ENCODE peak calls at places on chromosome 6, in seven cellular contexts. C is heart right ventricle, P is ovary, U is astrocyte, I is cardiac fibroblast, N is tibial artery, O is A549. L is an unnamed sample.

GRCh38 chr6:42569102-42570028 is 5.5 kb downstream of the UBR2 start:
- DNase-seq in C (no peak), I (peak; percentile 90), P (no peak), N (no peak), O (no peak), U (peak; percentile 97), L (peak; percentile 87)

GRCh38 chr6:70998148-70998547 is 41.3 kb upstream of the B3GAT2 start:
- DNase-seq in C (no peak), U (no peak), O (no peak), I (no peak), N (no peak), P (no peak), L (no peak)

GRCh38 chr6:124699038-124699437 is 263.2 kb upstream of the RNF217 start:
- DNase-seq in N (no peak), O (no peak), I (no peak), P (no peak), C (no peak), U (no peak), L (no peak)

GRCh38 chr6:44800171-44800671 is 412.7 kb downstream of the CDC5L start:
- DNase-seq in N (no peak), U (peak; percentile 76), C (no peak), P (no peak), I (peak; percentile 82), O (peak; percentile 4), L (peak; percentile 51)

GRCh38 chr6:5632348-5632935 is 371.1 kb downstream of the FARS2 start:
- DNase-seq in P (no peak), C (no peak), N (no peak), O (no peak), U (no peak), I (no peak), L (no peak)

GRCh38 chr6:158911746-158912158 is 88.2 kb downstream of the RSPH3 start:
- DNase-seq in C (no peak), I (no peak), O (no peak), P (no peak), U (no peak), N (no peak), L (peak; percentile 43)

GRCh38 chr6:89690944-89691324 is 52.4 kb upstream of the LYRM2 start:
- DNase-seq in O (no peak), C (no peak), N (no peak), U (no peak), I (no peak), P (no peak), L (no peak)

GRCh38 chr6:136720045-136720760 is 72.1 kb downstream of the MAP3K5 start:
- DNase-seq in U (no peak), C (no peak), N (no peak), O (no peak), I (no peak), P (no peak), L (no peak)

GRCh38 chr6:14775528-14775927 is 470.3 kb upstream of the JARID2 start:
- DNase-seq in P (no peak), N (no peak), O (no peak), C (no peak), I (peak; percentile 5), U (no peak), L (peak; percentile 15)

GRCh38 chr6:150567360-150567759 is 32.3 kb upstream of the PLEKHG1 start:
- DNase-seq in I (peak; percentile 7), P (no peak), U (no peak), N (no peak), C (no peak), O (no peak), L (no peak)

GRCh38 chr6:107248147-107248546 is 132.8 kb upstream of the BEND3 start:
- DNase-seq in I (no peak), P (no peak), U (no peak), C (no peak), N (no peak), O (no peak), L (no peak)

GRCh38 chr6:44002591-44003344 is 124.5 kb downstream of the MRPL14 start:
- DNase-seq in U (peak; percentile 41), N (peak; percentile 65), C (peak; percentile 44), P (peak; percentile 36), I (peak; percentile 48), O (peak; percentile 55), L (peak; percentile 57)

GRCh38 chr6:152142116-152142515 is 334.6 kb downstream of the ESR1 start:
- DNase-seq in P (no peak), C (no peak), U (no peak), I (peak; percentile 13), O (no peak), N (no peak), L (no peak)

DNA sequence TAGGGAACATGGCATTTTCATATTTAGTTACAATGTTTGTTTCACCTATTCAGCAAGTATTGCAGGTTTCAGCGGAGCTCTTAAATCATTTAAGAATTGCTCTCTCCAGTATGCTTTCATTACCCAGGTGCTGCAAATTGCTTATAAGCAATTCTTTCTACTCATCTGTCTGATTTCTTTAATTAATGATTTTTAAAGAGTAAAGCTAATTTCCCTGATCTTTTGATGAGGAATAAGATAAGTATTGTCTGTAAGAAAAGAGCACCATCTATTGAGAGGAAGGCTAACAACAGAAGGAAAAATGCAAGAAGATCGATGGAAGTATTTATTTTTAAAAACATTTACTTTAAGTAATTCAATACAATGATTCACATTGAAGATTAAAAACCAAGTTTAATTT is 2.0 kb downstream of the OPRM1 start:
- DNase-seq in P (no peak), O (no peak), C (no peak), U (no peak), I (no peak), N (no peak), L (peak; percentile 2)
- TF ChIP-seq CTCF in P (no peak), O (no peak), C (no peak), U (no peak), I (no peak), N (no peak), L (no peak)

GRCh38 chr6:30461055-30461454 is 28.3 kb upstream of the HLA-E start:
- DNase-seq in O (no peak), N (no peak), I (no peak), C (no peak), U (no peak), P (no peak), L (no peak)

GRCh38 chr6:30465582-30466306 is 23.6 kb upstream of the HLA-E start:
- DNase-seq in I (no peak), N (no peak), O (no peak), U (no peak), P (no peak), C (no peak), L (no peak)

GRCh38 chr6:30462482-30462881 is 26.8 kb upstream of the HLA-E start:
- DNase-seq in N (no peak), C (no peak), U (no peak), O (no peak), I (no peak), P (no peak), L (no peak)

GRCh38 chr6:30463242-30463641 is 26.1 kb upstream of the HLA-E start:
- DNase-seq in P (no peak), I (no peak), U (no peak), C (no peak), N (no peak), O (no peak), L (no peak)

DNA sequence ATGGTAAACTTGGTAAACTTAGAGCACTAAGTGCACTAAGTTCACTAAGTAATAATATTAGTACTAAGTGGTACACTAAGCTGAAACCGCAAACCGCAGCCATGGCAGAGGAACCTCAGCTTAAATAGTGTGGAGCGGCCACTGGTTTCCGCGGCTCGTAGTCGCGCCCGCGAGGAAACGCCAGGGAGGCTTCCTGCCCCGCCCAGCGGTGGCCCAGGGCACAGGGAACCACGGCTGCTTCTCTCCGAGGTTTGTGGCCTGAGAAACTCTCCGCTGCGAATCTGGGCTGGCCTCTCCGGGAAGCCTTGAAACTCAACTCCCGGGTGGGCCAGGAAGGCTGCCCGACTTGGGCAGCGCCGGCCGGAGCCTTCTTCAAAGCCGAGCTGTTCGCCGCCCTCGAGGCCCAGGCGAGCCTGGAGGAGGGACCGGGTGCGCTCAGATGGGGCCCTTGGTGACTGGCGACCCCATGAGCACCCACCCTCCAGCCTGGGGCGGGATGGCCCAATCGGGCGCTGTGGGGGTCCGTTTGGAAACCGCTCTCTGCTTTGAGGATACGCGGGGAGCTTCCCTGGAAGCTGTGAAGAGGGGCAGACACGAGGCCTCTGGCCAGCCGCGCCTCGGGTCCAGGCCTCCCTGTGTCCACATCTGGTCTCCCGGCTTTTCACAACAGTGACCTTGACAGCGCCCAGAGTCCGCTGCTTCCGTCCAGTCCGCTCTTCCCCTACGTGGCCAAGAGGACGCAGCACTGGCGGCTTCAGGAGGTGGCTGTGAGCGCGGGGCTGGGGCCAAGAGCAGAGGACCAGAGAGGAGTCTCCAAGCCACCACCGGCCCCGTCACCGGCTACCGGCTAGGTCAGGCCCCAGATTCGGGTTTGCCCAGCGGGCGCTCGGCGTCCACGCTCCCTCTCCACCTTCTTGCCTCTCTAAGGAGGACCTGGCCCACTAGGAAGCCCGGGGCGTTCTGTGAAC is 25.4 kb upstream of the HLA-E start:
- DNase-seq in I (peak; percentile 23), N (no peak), O (no peak), U (peak; percentile 42), P (no peak), C (no peak), L (peak; percentile 21)
- H3K4me3 ChIP-seq in I (no peak overlapping the region), N (no peak overlapping the region), O (no peak overlapping the region), U (no peak overlapping the region), P (no peak overlapping the region), C (no peak overlapping the region), L (no peak overlapping the region)

DNA sequence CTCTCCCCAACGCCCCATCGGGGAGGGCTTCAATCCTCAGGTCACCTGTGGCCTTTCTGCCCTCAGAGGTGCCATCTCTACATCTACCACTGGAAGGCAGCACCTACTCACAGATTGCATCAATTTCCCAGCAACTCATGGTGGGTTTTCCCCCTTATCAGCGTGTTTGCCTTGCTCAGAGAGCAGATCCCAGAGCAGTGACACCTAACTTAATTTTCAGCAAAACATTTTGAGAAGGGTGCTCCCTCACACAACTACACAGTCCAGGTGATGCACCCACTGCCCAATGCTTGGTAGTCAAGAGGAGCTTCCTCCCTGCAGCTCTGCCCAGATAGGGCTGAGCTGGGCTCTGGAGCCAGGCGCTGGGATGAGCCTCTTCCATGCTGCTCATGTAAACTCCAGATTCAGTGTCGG is 48.2 kb downstream of the PLG start:
- DNase-seq in I (no peak), C (no peak), P (no peak), N (no peak), O (no peak), U (no peak), L (peak; percentile 44)
- TF ChIP-seq CTCF in I (no peak), C (no peak), P (no peak), N (no peak), O (peak; percentile 32), U (no peak), L (peak; percentile 82)

DNA sequence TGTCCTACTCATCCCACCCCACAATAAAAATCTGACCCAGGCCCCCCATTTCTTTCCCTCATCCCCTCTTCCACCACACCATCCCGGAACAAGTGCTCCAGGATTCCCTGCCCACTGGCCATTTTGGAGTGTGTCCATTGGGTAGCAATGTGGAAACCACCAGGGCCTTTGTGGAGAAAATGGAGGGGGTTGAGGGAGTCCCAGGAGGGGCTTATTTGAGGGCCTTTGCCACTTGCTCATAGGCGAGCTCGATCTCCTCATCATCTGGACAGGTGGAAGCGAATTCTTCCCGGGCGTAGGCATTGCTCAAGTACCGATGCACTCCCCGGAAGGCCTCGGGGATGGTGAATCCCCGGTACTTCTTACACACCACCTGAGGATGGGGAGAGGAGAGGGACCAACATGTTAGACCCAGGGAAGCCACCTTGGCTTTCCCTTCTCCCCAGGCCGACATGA is 1.6 kb upstream of the DDAH2 start:
- DNase-seq in C (no peak), O (no peak), P (no peak), I (no peak), N (no peak), U (no peak), L (no peak)
- H3K4me3 ChIP-seq in C (no peak overlapping the region), O (peak overlapping the region; percentile 58), P (no peak overlapping the region), I (peak overlapping the region; percentile 65), N (peak overlapping the region; percentile 78), U (peak overlapping the region; percentile 86), L (no peak overlapping the region)

L was measured in epithelial cell of esophagus.